ENCODE peak calls at places on chromosomes 16 and 17, in six cellular contexts. One of them, this sample, is unnamed.

GRCh38 chr17:63960430-63960829 is 12.3 kb downstream of the SCN4A start:
- DNase-seq in T follicular helper cell: no peak
- DNase-seq in PC-9: no peak
- DNase-seq in HCT116: no peak
- DNase-seq in ACHN: no peak
- DNase-seq in AG09309: no peak
- DNase-seq in this sample: no peak

GRCh38 chr16:3789375-3790067 is 72.2 kb upstream of the TRAP1 start:
- DNase-seq in ACHN: no peak
- DNase-seq in PC-9: no peak
- DNase-seq in HCT116: no peak
- DNase-seq in T follicular helper cell: no peak
- DNase-seq in AG09309: no peak
- DNase-seq in this sample: no peak

GRCh38 chr17:310111-311010 is 42.2 kb downstream of the RPH3AL start:
- DNase-seq in HCT116: no peak
- DNase-seq in AG09309: no peak
- DNase-seq in T follicular helper cell: no peak
- DNase-seq in ACHN: no peak
- DNase-seq in PC-9: peak; percentile 21
- DNase-seq in this sample: no peak

GRCh38 chr17:18025596-18026407 is 13.2 kb downstream of the ATPAF2 start:
- DNase-seq in AG09309: peak; percentile 24
- DNase-seq in ACHN: no peak
- DNase-seq in HCT116: no peak
- DNase-seq in PC-9: peak; percentile 85
- DNase-seq in T follicular helper cell: no peak
- DNase-seq in this sample: peak; percentile 62

GRCh38 chr16:87305505-87306391 is 11.4 kb downstream of the C16orf95 start:
- DNase-seq in T follicular helper cell: no peak
- DNase-seq in ACHN: no peak
- DNase-seq in HCT116: no peak
- DNase-seq in AG09309: no peak
- DNase-seq in PC-9: no peak
- DNase-seq in this sample: peak; percentile 45

GRCh38 chr16:67888311-67888710 is 3.6 kb downstream of the NRN1L start:
- DNase-seq in PC-9: no peak
- DNase-seq in AG09309: no peak
- DNase-seq in ACHN: no peak
- DNase-seq in HCT116: no peak
- DNase-seq in T follicular helper cell: no peak
- DNase-seq in this sample: no peak

GRCh38 chr17:79968116-79968515 is 67.6 kb downstream of the TBC1D16 start:
- DNase-seq in ACHN: no peak
- DNase-seq in HCT116: no peak
- DNase-seq in AG09309: no peak
- DNase-seq in PC-9: no peak
- DNase-seq in T follicular helper cell: no peak
- DNase-seq in this sample: no peak

GRCh38 chr17:69870751-69871199 is 204.2 kb upstream of the KCNJ16 start:
- DNase-seq in ACHN: peak; percentile 22
- DNase-seq in HCT116: no peak
- DNase-seq in PC-9: no peak
- DNase-seq in AG09309: peak; percentile 56
- DNase-seq in T follicular helper cell: no peak
- DNase-seq in this sample: peak; percentile 50

GRCh38 chr17:53129863-53130262 is 692.9 kb upstream of the KIF2B start:
- DNase-seq in PC-9: no peak
- DNase-seq in HCT116: no peak
- DNase-seq in T follicular helper cell: no peak
- DNase-seq in ACHN: no peak
- DNase-seq in AG09309: no peak
- DNase-seq in this sample: no peak

GRCh38 chr16:77669057-77669456 is 53.3 kb upstream of the NUDT7 start:
- DNase-seq in HCT116: no peak
- DNase-seq in AG09309: no peak
- DNase-seq in ACHN: no peak
- DNase-seq in PC-9: no peak
- DNase-seq in T follicular helper cell: no peak
- DNase-seq in this sample: no peak

GRCh38 chr17:8794636-8795035 is 4.5 kb downstream of the MFSD6L start:
- DNase-seq in PC-9: no peak
- DNase-seq in HCT116: no peak
- DNase-seq in ACHN: no peak
- DNase-seq in T follicular helper cell: no peak
- DNase-seq in AG09309: no peak
- DNase-seq in this sample: no peak

GRCh38 chr16:55123652-55124051 is 193.0 kb downstream of the IRX5 start:
- DNase-seq in PC-9: no peak
- DNase-seq in ACHN: no peak
- DNase-seq in AG09309: no peak
- DNase-seq in T follicular helper cell: no peak
- DNase-seq in HCT116: no peak
- DNase-seq in this sample: no peak

GRCh38 chr17:82097187-82097918 is 683 bp downstream of the FASN start:
- DNase-seq in T follicular helper cell: no peak
- DNase-seq in ACHN: peak; percentile 66
- DNase-seq in PC-9: peak; percentile 37
- DNase-seq in HCT116: no peak
- DNase-seq in AG09309: peak; percentile 4
- DNase-seq in this sample: peak; percentile 15

GRCh38 chr17:82242698-82242976 is 13.8 kb downstream of the SLC16A3 start:
- DNase-seq in PC-9: no peak
- DNase-seq in ACHN: no peak
- DNase-seq in AG09309: no peak
- DNase-seq in HCT116: no peak
- DNase-seq in T follicular helper cell: no peak
- DNase-seq in this sample: no peak

GRCh38 chr17:47615766-47616424 is 33.8 kb upstream of the KPNB1 start:
- DNase-seq in PC-9: peak; percentile 49
- DNase-seq in HCT116: peak; percentile 52
- DNase-seq in AG09309: peak; percentile 7
- DNase-seq in T follicular helper cell: no peak
- DNase-seq in ACHN: peak; percentile 68
- DNase-seq in this sample: peak; percentile 8

GRCh38 chr17:78423961-78424747 is 45.7 kb downstream of the PGS1 start:
- DNase-seq in PC-9: no peak
- DNase-seq in ACHN: no peak
- DNase-seq in AG09309: no peak
- DNase-seq in HCT116: no peak
- DNase-seq in T follicular helper cell: no peak
- DNase-seq in this sample: no peak

GRCh38 chr17:4944554-4945175 is 3.7 kb downstream of the PFN1 start:
- DNase-seq in PC-9: no peak
- DNase-seq in AG09309: no peak
- DNase-seq in ACHN: no peak
- DNase-seq in T follicular helper cell: no peak
- DNase-seq in HCT116: no peak
- DNase-seq in this sample: no peak

GRCh38 chr17:17186051-17186450 is 20.1 kb downstream of the PLD6 start:
- DNase-seq in T follicular helper cell: no peak
- DNase-seq in ACHN: no peak
- DNase-seq in PC-9: peak; percentile 42
- DNase-seq in AG09309: no peak
- DNase-seq in HCT116: no peak
- DNase-seq in this sample: no peak

GRCh38 chr16:1019934-1020305 is 38.4 kb downstream of the SOX8 start:
- DNase-seq in ACHN: no peak
- DNase-seq in PC-9: no peak
- DNase-seq in AG09309: no peak
- DNase-seq in T follicular helper cell: no peak
- DNase-seq in HCT116: no peak
- DNase-seq in this sample: no peak

GRCh38 chr16:55534773-55535172 is 25.9 kb downstream of the LPCAT2 start:
- DNase-seq in T follicular helper cell: no peak
- DNase-seq in ACHN: no peak
- DNase-seq in PC-9: no peak
- DNase-seq in AG09309: no peak
- DNase-seq in HCT116: no peak
- DNase-seq in this sample: no peak

GRCh38 chr17:60641810-60642220 is 35.8 kb upstream of the BCAS3 start:
- DNase-seq in AG09309: peak; percentile 27
- DNase-seq in HCT116: peak; percentile 78
- DNase-seq in PC-9: peak; percentile 49
- DNase-seq in T follicular helper cell: peak; percentile 27
- DNase-seq in ACHN: peak; percentile 91
- DNase-seq in this sample: peak; percentile 26

GRCh38 chr17:50289268-50289667 is 15.0 kb downstream of the TMEM92 start:
- DNase-seq in ACHN: no peak
- DNase-seq in PC-9: no peak
- DNase-seq in HCT116: no peak
- DNase-seq in T follicular helper cell: no peak
- DNase-seq in AG09309: no peak
- DNase-seq in this sample: peak; percentile 71

GRCh38 chr17:83203073-83203471 is 123.7 kb downstream of the METRNL start:
- DNase-seq in PC-9: no peak
- DNase-seq in T follicular helper cell: no peak
- DNase-seq in AG09309: peak; percentile 98
- DNase-seq in HCT116: no peak
- DNase-seq in ACHN: no peak
- DNase-seq in this sample: peak; percentile 99

GRCh38 chr17:19727466-19728113 is 11.2 kb upstream of the SLC47A2 start:
- DNase-seq in HCT116: no peak
- DNase-seq in ACHN: no peak
- DNase-seq in T follicular helper cell: no peak
- DNase-seq in AG09309: peak; percentile 77
- DNase-seq in PC-9: peak; percentile 54
- DNase-seq in this sample: peak; percentile 94

GRCh38 chr17:20944014-20944905 is 98.6 kb downstream of the USP22 start:
- DNase-seq in ACHN: peak; percentile 28
- DNase-seq in PC-9: peak; percentile 42
- DNase-seq in HCT116: peak; percentile 36
- DNase-seq in T follicular helper cell: no peak
- DNase-seq in AG09309: no peak
- DNase-seq in this sample: no peak

GRCh38 chr16:31157136-31157535 is 7.3 kb upstream of the PRSS36 start:
- DNase-seq in T follicular helper cell: no peak
- DNase-seq in HCT116: no peak
- DNase-seq in AG09309: no peak
- DNase-seq in PC-9: no peak
- DNase-seq in ACHN: no peak
- DNase-seq in this sample: no peak

GRCh38 chr16:66525396-66526180 is 24.3 kb downstream of the TK2 start:
- DNase-seq in AG09309: peak; percentile 63
- DNase-seq in T follicular helper cell: no peak
- DNase-seq in HCT116: no peak
- DNase-seq in PC-9: peak; percentile 51
- DNase-seq in ACHN: no peak
- DNase-seq in this sample: no peak

GRCh38 chr17:81648707-81649085 is 7.6 kb downstream of the PDE6G start:
- DNase-seq in T follicular helper cell: no peak
- DNase-seq in AG09309: no peak
- DNase-seq in PC-9: no peak
- DNase-seq in ACHN: no peak
- DNase-seq in HCT116: no peak
- DNase-seq in this sample: no peak

GRCh38 chr17:42744283-42744805 is 496 bp downstream of the EZH1 start:
- DNase-seq in HCT116: peak; percentile 21
- DNase-seq in PC-9: peak; percentile 51
- DNase-seq in ACHN: peak; percentile 74
- DNase-seq in T follicular helper cell: peak; percentile 50
- DNase-seq in AG09309: no peak
- DNase-seq in this sample: peak; percentile 17